ENCODE peak calls at places on chromosomes 5 and 9, in nine cellular contexts. S, E, L, M, P, I, B, Q and N are unnamed samples.

GRCh38 chr5:177429248-177430045 is 3.0 kb downstream of the GRK6 start:
- DNase-seq in S (no peak), M (no peak), B (no peak), Q (no peak), L (peak), P (no peak), E (peak), I (no peak), N (no peak)

GRCh38 chr9:89342948-89343347 is 24.6 kb downstream of the SECISBP2 start:
- DNase-seq in M (no peak), E (no peak), B (no peak), Q (no peak), S (no peak), I (no peak), P (no peak), L (no peak), N (no peak)

GRCh38 chr5:124104344-124104743 is 592.4 kb downstream of the CSNK1G3 start:
- DNase-seq in E (no peak), B (peak), M (no peak), S (no peak), Q (no peak), P (no peak), I (no peak), L (no peak), N (no peak)

GRCh38 chr5:83895860-83896259 is 175.2 kb upstream of the HAPLN1 start:
- DNase-seq in Q (no peak), B (peak), E (no peak), P (no peak), M (no peak), L (no peak), S (peak), I (no peak), N (no peak)

GRCh38 chr9:128067898-128068655 is at the start of gene SLC25A25:
- DNase-seq in S (peak), P (peak), E (peak), M (peak), B (peak), I (peak), L (peak), Q (peak), N (peak)

GRCh38 chr5:958701-959571 is 49.7 kb upstream of the NKD2 start:
- DNase-seq in S (peak), M (peak), L (no peak), I (peak), Q (no peak), B (peak), E (no peak), P (no peak), N (peak)

GRCh38 chr5:10898489-10898888 is 137.5 kb upstream of the DAP start:
- DNase-seq in Q (no peak), E (no peak), B (no peak), P (no peak), L (no peak), M (no peak), I (no peak), S (no peak), N (no peak)

GRCh38 chr9:28234133-28234898 is 661.0 kb upstream of the C9orf72 start:
- DNase-seq in M (no peak), P (no peak), I (no peak), B (no peak), Q (no peak), E (no peak), L (no peak), S (no peak), N (no peak)

GRCh38 chr5:131457193-131457592 is 177.8 kb downstream of the RAPGEF6 start:
- DNase-seq in I (no peak), L (no peak), E (no peak), Q (no peak), S (no peak), M (no peak), P (no peak), B (no peak), N (no peak)

GRCh38 chr5:106637275-106637674 is 1033.5 kb downstream of the EFNA5 start:
- DNase-seq in I (peak), S (no peak), E (no peak), B (no peak), P (no peak), M (no peak), L (no peak), Q (no peak), N (no peak)

GRCh38 chr5:71757590-71758543 is 38.8 kb downstream of the CARTPT start:
- DNase-seq in B (peak), M (peak), Q (peak), I (peak), P (peak), S (peak), L (peak), E (peak), N (peak)

GRCh38 chr5:35158627-35159369 is 71.5 kb downstream of the PRLR start:
- DNase-seq in B (no peak), P (no peak), I (no peak), E (no peak), Q (no peak), L (no peak), M (no peak), S (no peak), N (no peak)
- H3K4me3 ChIP-seq in B (no peak), P (no peak), I (no peak), E (no peak), Q (no peak), L (no peak), M (no peak), S (no peak), N (no peak)

GRCh38 chr5:153151558-153151957 is 338.9 kb upstream of the GRIA1 start:
- DNase-seq in L (no peak), P (no peak), B (no peak), Q (no peak), I (no peak), M (no peak), S (no peak), E (no peak), N (no peak)

GRCh38 chr5:153148624-153148976 is 341.9 kb upstream of the GRIA1 start:
- DNase-seq in B (no peak), M (no peak), L (no peak), P (no peak), E (no peak), I (no peak), Q (no peak), S (no peak), N (no peak)

GRCh38 chr5:153153086-153153485 is 337.4 kb upstream of the GRIA1 start:
- DNase-seq in B (peak), S (peak), E (no peak), P (no peak), L (no peak), Q (no peak), I (peak), M (no peak), N (no peak)

DNA sequence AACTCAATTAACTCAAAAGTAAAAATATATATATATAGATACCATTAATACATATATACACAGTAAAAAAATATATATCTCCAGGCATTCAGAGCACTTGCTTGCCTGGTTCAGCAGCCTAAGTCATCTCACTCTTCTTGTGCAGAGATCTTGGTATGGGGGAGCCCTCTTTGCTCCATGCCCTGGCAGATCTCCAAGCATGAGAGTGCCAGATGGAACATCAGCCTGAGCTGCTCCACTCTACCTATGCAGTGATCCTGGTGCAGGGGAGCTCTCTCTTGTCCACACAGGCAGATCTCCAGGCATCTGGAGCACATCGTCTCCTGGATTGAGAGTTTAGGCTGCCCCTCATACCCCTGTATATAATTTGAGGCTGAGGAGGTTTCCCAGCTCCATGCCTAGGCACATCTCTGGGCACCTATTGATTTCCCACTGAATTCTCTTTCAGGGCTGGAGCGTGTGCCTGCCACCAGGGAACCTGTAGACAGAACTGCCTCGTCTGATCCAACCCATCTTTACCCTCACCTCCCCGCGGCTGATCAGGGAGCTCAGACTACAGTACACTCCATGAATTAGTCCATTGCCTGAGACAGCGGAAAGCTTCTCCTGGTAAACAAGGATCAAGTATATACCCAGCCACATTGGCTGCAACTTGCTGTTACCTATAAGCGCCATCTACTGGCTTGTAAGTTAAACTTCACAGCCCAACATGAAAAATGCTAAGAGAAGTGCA is 342.4 kb upstream of the GRIA1 start:
- DNase-seq in M (no peak), I (peak), B (peak), Q (no peak), P (peak), E (no peak), S (peak), L (no peak), N (no peak)
- H3K4me3 ChIP-seq in M (no peak), I (no peak), B (no peak), Q (no peak), P (no peak), E (no peak), S (no peak), L (no peak), N (no peak)

GRCh38 chr9:136403538-136403914 is 3.6 kb upstream of the SNAPC4 start:
- DNase-seq in L (no peak), P (no peak), S (no peak), E (no peak), M (no peak), I (no peak), Q (no peak), B (no peak), N (no peak)

GRCh38 chr9:136402067-136402466 is 2.1 kb upstream of the SNAPC4 start:
- DNase-seq in Q (no peak), S (no peak), B (no peak), P (no peak), L (no peak), E (no peak), M (no peak), I (no peak), N (no peak)

GRCh38 chr9:136403915-136404800 is 4.2 kb upstream of the SNAPC4 start:
- DNase-seq in I (no peak), P (no peak), B (no peak), Q (no peak), S (no peak), L (no peak), E (no peak), M (no peak), N (no peak)

GRCh38 chr9:136405481-136405880 is 4.9 kb downstream of the ENTR1 start:
- DNase-seq in S (no peak), L (no peak), E (no peak), Q (no peak), B (no peak), I (no peak), P (no peak), M (no peak), N (no peak)

DNA sequence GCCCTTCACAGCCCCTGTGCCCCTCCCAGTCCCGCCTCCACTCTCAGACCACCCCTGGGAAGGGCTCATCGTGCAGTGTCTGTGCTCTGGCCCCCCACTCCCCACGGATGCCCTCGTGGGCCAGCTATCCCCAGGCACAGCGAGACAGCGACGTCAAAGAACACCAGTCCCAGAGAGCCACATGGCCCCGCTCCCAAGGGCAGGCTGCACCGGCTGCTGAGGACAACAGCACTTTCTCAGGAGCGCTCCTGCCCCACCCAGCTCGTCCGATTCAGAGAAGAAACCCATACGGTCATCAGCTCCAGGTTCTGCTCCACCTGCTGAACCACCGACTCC is 4.8 kb upstream of the SNAPC4 start:
- DNase-seq in P (no peak), S (no peak), I (no peak), Q (no peak), E (no peak), L (no peak), B (no peak), M (no peak), N (no peak)
- H3K4me3 ChIP-seq in P (no peak), S (no peak), I (no peak), Q (no peak), E (no peak), L (no peak), B (no peak), M (no peak), N (no peak)

DNA sequence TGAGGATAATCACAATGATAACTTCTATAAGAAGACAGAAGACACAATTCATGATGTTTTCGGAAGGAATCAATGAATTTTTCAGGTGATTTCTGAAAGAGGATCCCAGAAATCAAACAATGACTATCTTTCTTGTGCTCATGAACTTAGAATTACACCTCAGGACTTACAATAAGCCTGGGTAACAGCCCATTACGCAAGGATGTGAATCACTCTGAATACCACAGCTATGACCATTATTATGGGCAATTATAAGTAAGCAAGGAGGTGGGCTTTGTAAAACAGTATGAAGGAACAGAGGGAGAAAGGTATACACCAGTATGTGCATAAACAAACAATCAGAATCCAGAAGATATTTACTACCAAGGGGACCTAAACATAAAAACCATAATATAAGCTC is 21.5 kb upstream of the PPP2CA start:
- DNase-seq in E (no peak), Q (peak), B (peak), P (no peak), I (peak), M (no peak), S (peak), L (no peak), N (peak)
- H3K4me3 ChIP-seq in E (no peak), Q (no peak), B (no peak), P (no peak), I (no peak), M (no peak), S (no peak), L (no peak), N (no peak)

GRCh38 chr9:98808411-98808815 is 943 bp downstream of the GALNT12 start:
- DNase-seq in Q (no peak), M (no peak), I (no peak), B (no peak), E (no peak), S (no peak), P (no peak), L (no peak), N (no peak)

GRCh38 chr9:98807811-98808195 is 333 bp downstream of the GALNT12 start:
- DNase-seq in Q (no peak), P (no peak), L (no peak), B (no peak), I (peak), E (no peak), M (peak), S (no peak), N (no peak)

GRCh38 chr9:98805506-98806272 is 1.8 kb upstream of the GALNT12 start:
- DNase-seq in L (no peak), I (peak), B (peak), S (no peak), E (no peak), P (no peak), Q (peak), M (no peak), N (no peak)

GRCh38 chr9:98806394-98807069 is 938 bp upstream of the GALNT12 start:
- DNase-seq in E (no peak), L (no peak), B (no peak), S (no peak), I (peak), P (no peak), M (peak), Q (no peak), N (no peak)

DNA sequence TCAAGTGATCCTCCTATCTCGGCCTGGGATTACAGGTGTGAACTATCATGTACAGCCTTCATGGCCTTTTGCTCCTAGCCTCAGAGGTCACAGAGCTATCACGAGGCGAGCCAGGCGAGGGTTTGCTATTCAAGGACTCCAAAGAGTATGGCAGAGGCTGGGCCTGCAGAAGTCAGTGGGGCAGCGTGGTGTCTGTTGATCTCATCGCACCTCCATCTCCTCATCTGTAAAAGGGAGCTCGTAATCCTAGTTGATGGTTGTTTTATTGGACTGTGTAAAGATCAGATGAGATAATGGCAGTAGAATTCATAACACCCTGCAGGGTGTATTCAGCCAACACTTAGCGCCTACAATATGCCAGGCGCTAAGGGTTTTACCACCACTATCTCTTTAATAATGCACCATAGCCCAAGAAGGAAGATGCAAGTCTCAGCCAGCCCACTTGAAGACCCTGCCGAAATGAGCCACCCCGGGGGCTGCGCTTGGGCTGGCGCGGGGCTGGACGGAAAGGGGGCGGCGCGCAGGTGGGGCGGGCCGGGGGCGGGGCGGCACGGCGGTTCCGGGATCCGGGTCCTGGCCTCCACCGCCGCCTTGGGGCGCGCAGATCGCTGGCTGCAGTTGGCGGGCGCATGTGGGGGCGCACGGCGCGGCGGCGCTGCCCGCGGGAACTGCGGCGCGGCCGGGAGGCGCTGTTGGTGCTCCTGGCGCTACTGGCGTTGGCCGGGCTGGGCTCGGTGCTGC is at the start of gene GALNT12:
- DNase-seq in L (no peak), P (no peak), I (no peak), S (no peak), M (peak), Q (no peak), E (no peak), B (no peak), N (no peak)
- H3K4me3 ChIP-seq in L (peak), P (peak), I (peak), S (peak), M (peak), Q (peak), E (peak), B (peak), N (peak)

GRCh38 chr9:113657765-113658564 is 194.4 kb downstream of the RGS3 start:
- DNase-seq in M (peak), L (peak), S (peak), B (peak), Q (peak), P (peak), E (peak), I (peak), N (peak)
- H3K4me3 ChIP-seq in M (no peak), L (no peak), S (no peak), B (no peak), Q (no peak), P (no peak), E (no peak), I (no peak), N (no peak)

GRCh38 chr9:131654857-131655577 is 84.9 kb downstream of the RAPGEF1 start:
- DNase-seq in I (no peak), S (no peak), Q (no peak), M (no peak), B (no peak), L (no peak), P (no peak), E (no peak), N (no peak)
- H3K4me3 ChIP-seq in I (no peak), S (no peak), Q (no peak), M (no peak), B (no peak), L (no peak), P (no peak), E (no peak), N (no peak)

GRCh38 chr5:141649972-141650371 is 1.2 kb downstream of the FCHSD1 start:
- DNase-seq in I (no peak), L (no peak), E (no peak), Q (no peak), M (no peak), B (no peak), P (no peak), S (no peak), N (no peak)
- H3K4me3 ChIP-seq in I (no peak), L (no peak), E (no peak), Q (peak), M (no peak), B (no peak), P (no peak), S (no peak), N (peak)